ENCODE peak calls at places on chromosome 1, in six cellular contexts. I is pulmonary artery endothelial cell; D is NCI-H460; B is activated naive CD8-positive, alpha-beta T cell treated with anti-CD3 and anti-CD28 coated beads, Interleukin-2, amount 50 U/mL, for 24 hours; O is iPS DF 19.7; M is adrenal gland. C is an unnamed sample.

GRCh38 chr1:175901076-175901475 is 157.7 kb upstream of the TNR start:
- DNase-seq in D (no peak), O (no peak), M (no peak), I (no peak), B (no peak), C (no peak)

GRCh38 chr1:86119214-86119764 is 37.3 kb downstream of the COL24A1 start:
- DNase-seq in O (no peak), I (no peak), D (no peak), B (no peak), M (no peak), C (no peak)

GRCh38 chr1:217721692-217722091 is 90.5 kb downstream of the SPATA17 start:
- DNase-seq in O (no peak), M (no peak), B (no peak), D (no peak), I (no peak), C (no peak)

GRCh38 chr1:39573736-39574624 is 2.6 kb downstream of the PABPC4 start:
- DNase-seq in D (no peak), M (peak), O (no peak), I (no peak), B (no peak), C (no peak)

GRCh38 chr1:9331558-9332346 is 39.1 kb downstream of the SPSB1 start:
- DNase-seq in I (no peak), B (no peak), O (no peak), D (no peak), M (no peak), C (no peak)

GRCh38 chr1:14791611-14792010 is 193.1 kb downstream of the KAZN start:
- DNase-seq in D (no peak), I (no peak), O (no peak), B (no peak), M (no peak), C (no peak)

GRCh38 chr1:115067460-115067859 is 21.8 kb downstream of the TSPAN2 start:
- DNase-seq in I (no peak), B (no peak), D (no peak), M (no peak), O (no peak), C (no peak)

GRCh38 chr1:109089242-109090015 is 1.1 kb upstream of the TMEM167B start:
- DNase-seq in O (peak), D (no peak), B (peak), M (peak), I (no peak), C (peak)

GRCh38 chr1:86757272-86757984 is 53.1 kb downstream of the SH3GLB1 start:
- DNase-seq in O (no peak), D (no peak), M (no peak), B (no peak), I (peak), C (no peak)

GRCh38 chr1:6275826-6276764 is 15.2 kb upstream of the GPR153 start:
- DNase-seq in D (no peak), O (no peak), M (peak), I (no peak), B (no peak), C (no peak)

GRCh38 chr1:206502813-206503212 is 4.5 kb upstream of the RASSF5 start:
- DNase-seq in D (no peak), B (no peak), I (no peak), O (no peak), M (no peak), C (no peak)

GRCh38 chr1:35369922-35370671 is 101.6 kb downstream of the ZMYM4 start:
- DNase-seq in B (no peak), I (peak), O (no peak), M (peak), D (no peak), C (no peak)

GRCh38 chr1:48823161-48823560 is 46.5 kb upstream of the BEND5 start:
- DNase-seq in O (no peak), D (no peak), I (no peak), M (peak), B (no peak), C (no peak)

GRCh38 chr1:3824650-3825049 is 28.4 kb upstream of the LRRC47 start:
- DNase-seq in D (no peak), M (no peak), B (no peak), I (no peak), O (no peak), C (no peak)